ENCODE peak calls at places on chromosomes 7 and 10, in eight cellular contexts. T, K, P, Z, B, Y, X and U are unnamed samples.

GRCh38 chr7:131225619-131226101 is 102.0 kb upstream of the MKLN1 start:
- DNase-seq in T (peak), K (no peak), P (no peak), Z (no peak), B (peak), Y (peak), X (peak), U (no peak)

GRCh38 chr7:127667751-127668530 is 15.9 kb downstream of the SND1 start:
- DNase-seq in T (no peak), K (no peak), P (no peak), Z (no peak), B (no peak), Y (no peak), X (peak), U (no peak)

GRCh38 chr10:109961181-109962001 is 38.1 kb upstream of the XPNPEP1 start:
- DNase-seq in T (no peak), K (no peak), P (peak), Z (no peak), B (no peak), Y (no peak), X (peak), U (no peak)

GRCh38 chr10:43204943-43205671 is 61.8 kb downstream of the RASGEF1A start:
- DNase-seq in T (peak), K (peak), P (peak), Z (peak), B (peak), Y (peak), X (peak), U (peak)

GRCh38 chr7:87435546-87435945 is 39.9 kb downstream of the ABCB4 start:
- DNase-seq in T (no peak), K (no peak), P (peak), Z (no peak), B (no peak), Y (no peak), X (no peak), U (no peak)

GRCh38 chr10:71694567-71694968 is 25.0 kb downstream of the C10orf105 start:
- DNase-seq in T (no peak), K (no peak), P (no peak), Z (no peak), B (peak), Y (no peak), X (no peak), U (no peak)

GRCh38 chr7:125878235-125878928 is 948.8 kb upstream of the POT1 start:
- DNase-seq in T (no peak), K (no peak), P (no peak), Z (no peak), B (no peak), Y (no peak), X (no peak), U (no peak)

GRCh38 chr7:39979406-39980073 is 29.5 kb downstream of the CDK13 start:
- DNase-seq in T (no peak), K (no peak), P (no peak), Z (no peak), B (no peak), Y (no peak), X (no peak), U (no peak)

GRCh38 chr10:71613303-71613777 is 106.2 kb downstream of the C10orf105 start:
- DNase-seq in T (no peak), K (peak), P (peak), Z (peak), B (no peak), Y (no peak), X (peak), U (no peak)

GRCh38 chr7:23469961-23470250 is 385 bp downstream of the IGF2BP3 start:
- DNase-seq in T (no peak), K (peak), P (no peak), Z (no peak), B (no peak), Y (no peak), X (no peak), U (no peak)

GRCh38 chr7:147941316-147941715 is 649.2 kb upstream of the C7orf33 start:
- DNase-seq in T (no peak), K (no peak), P (no peak), Z (no peak), B (no peak), Y (no peak), X (no peak), U (no peak)

GRCh38 chr7:127968547-127968946 is 62.7 kb downstream of the LRRC4 start:
- DNase-seq in T (no peak), K (no peak), P (no peak), Z (no peak), B (no peak), Y (no peak), X (peak), U (no peak)

GRCh38 chr10:72322280-72323058 is 32.2 kb downstream of the DNAJB12 start:
- DNase-seq in T (peak), K (no peak), P (no peak), Z (peak), B (no peak), Y (no peak), X (no peak), U (no peak)

GRCh38 chr7:54015251-54015650 is 526.9 kb upstream of the VSTM2A start:
- DNase-seq in T (no peak), K (no peak), P (no peak), Z (no peak), B (no peak), Y (no peak), X (no peak), U (no peak)

GRCh38 chr10:50614444-50615137 is 9.2 kb downstream of the SGMS1 start:
- DNase-seq in T (no peak), K (peak), P (peak), Z (peak), B (no peak), Y (peak), X (no peak), U (no peak)

GRCh38 chr7:101299511-101300464 is 21.8 kb downstream of the IFT22 start:
- DNase-seq in T (no peak), K (peak), P (no peak), Z (no peak), B (no peak), Y (no peak), X (no peak), U (peak)

GRCh38 chr10:44659350-44659749 is 251.8 kb upstream of the TMEM72 start:
- DNase-seq in T (no peak), K (no peak), P (no peak), Z (no peak), B (no peak), Y (no peak), X (no peak), U (no peak)

GRCh38 chr7:134300988-134301387 is 15.7 kb downstream of the SLC35B4 start:
- DNase-seq in T (no peak), K (no peak), P (no peak), Z (no peak), B (no peak), Y (no peak), X (no peak), U (no peak)

GRCh38 chr7:1647961-1648631 is 22.0 kb upstream of the ELFN1 start:
- DNase-seq in T (no peak), K (peak), P (no peak), Z (no peak), B (peak), Y (no peak), X (no peak), U (no peak)

GRCh38 chr10:11430421-11431275 is 180.8 kb downstream of the USP6NL start:
- DNase-seq in T (no peak), K (peak), P (no peak), Z (no peak), B (no peak), Y (no peak), X (no peak), U (no peak)

GRCh38 chr7:4683043-4683883 is 1.2 kb downstream of the FOXK1 start:
- DNase-seq in T (peak), K (no peak), P (no peak), Z (no peak), B (peak), Y (no peak), X (no peak), U (no peak)

GRCh38 chr7:4682621-4683042 is 537 bp downstream of the FOXK1 start:
- DNase-seq in T (peak), K (peak), P (peak), Z (no peak), B (peak), Y (no peak), X (peak), U (no peak)

GRCh38 chr7:4683884-4684565 is 1.9 kb downstream of the FOXK1 start:
- DNase-seq in T (peak), K (peak), P (peak), Z (no peak), B (peak), Y (peak), X (peak), U (no peak)

GRCh38 chr7:4681922-4682620 is at the start of gene FOXK1:
- DNase-seq in T (peak), K (peak), P (peak), Z (no peak), B (peak), Y (no peak), X (peak), U (peak)

DNA sequence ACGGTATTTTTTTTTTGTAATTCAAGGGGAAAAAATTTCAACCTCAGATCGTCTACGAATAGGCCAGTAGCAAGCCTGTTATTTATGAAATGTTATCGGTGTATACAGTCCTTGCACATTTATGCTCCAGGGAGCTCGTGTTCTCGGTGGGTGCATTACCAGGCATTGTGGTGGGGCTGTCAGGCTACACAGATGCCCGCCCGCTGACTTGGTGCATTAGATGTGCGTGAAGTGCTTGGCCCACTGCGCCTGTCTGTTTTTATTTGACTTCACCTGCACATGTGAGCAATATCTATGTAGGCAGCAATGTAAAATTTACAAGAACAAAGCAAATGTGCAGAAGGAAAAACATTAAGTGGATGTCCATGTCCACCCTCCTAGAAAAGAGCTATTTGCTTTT is 2.7 kb downstream of the FOXK1 start:
- DNase-seq in T (no peak), K (no peak), P (no peak), Z (no peak), B (no peak), Y (no peak), X (no peak), U (no peak)
- TF ChIP-seq CTCF in T (no peak), K (no peak), P (no peak), Z (no peak), B (no peak), Y (no peak), X (no peak), U (no peak)

GRCh38 chr7:3434611-3435010 is 133.6 kb downstream of the SDK1 start:
- DNase-seq in T (no peak), K (no peak), P (no peak), Z (no peak), B (no peak), Y (no peak), X (no peak), U (no peak)
- TF ChIP-seq CTCF in T (no peak), K (peak), P (no peak), Z (no peak), B (no peak), Y (no peak), X (no peak), U (no peak)

GRCh38 chr10:28541695-28542365 is 8.9 kb downstream of the WAC start:
- DNase-seq in T (no peak), K (no peak), P (no peak), Z (no peak), B (no peak), Y (no peak), X (no peak), U (no peak)
- TF ChIP-seq CTCF in T (no peak), K (peak), P (peak), Z (no peak), B (no peak), Y (no peak), X (peak), U (peak)

GRCh38 chr7:16603633-16604032 is 41.9 kb downstream of the ANKMY2 start:
- DNase-seq in T (no peak), K (no peak), P (no peak), Z (no peak), B (no peak), Y (no peak), X (no peak), U (no peak)

GRCh38 chr7:16606704-16607103 is 38.9 kb downstream of the ANKMY2 start:
- DNase-seq in T (no peak), K (no peak), P (no peak), Z (no peak), B (no peak), Y (no peak), X (no peak), U (no peak)

GRCh38 chr7:16609842-16610450 is 35.6 kb downstream of the ANKMY2 start:
- DNase-seq in T (no peak), K (no peak), P (no peak), Z (no peak), B (no peak), Y (peak), X (no peak), U (no peak)

GRCh38 chr7:16599860-16600259 is 45.7 kb downstream of the ANKMY2 start:
- DNase-seq in T (no peak), K (no peak), P (peak), Z (no peak), B (no peak), Y (no peak), X (no peak), U (no peak)

GRCh38 chr7:16604054-16604453 is 41.5 kb downstream of the ANKMY2 start:
- DNase-seq in T (no peak), K (no peak), P (peak), Z (no peak), B (no peak), Y (peak), X (peak), U (no peak)
- TF ChIP-seq CTCF in T (no peak), K (peak), P (peak), Z (peak), B (peak), Y (no peak), X (peak), U (peak)

GRCh38 chr10:104614245-104614831 is 26.8 kb upstream of the SORCS3 start:
- DNase-seq in T (no peak), K (peak), P (peak), Z (peak), B (no peak), Y (peak), X (peak), U (no peak)
- TF ChIP-seq CTCF in T (no peak), K (peak), P (peak), Z (peak), B (peak), Y (peak), X (peak), U (peak)

GRCh38 chr7:150369740-150370501 is 1.3 kb downstream of the REPIN1 start:
- DNase-seq in T (no peak), K (peak), P (no peak), Z (no peak), B (no peak), Y (no peak), X (no peak), U (no peak)
- TF ChIP-seq CTCF in T (no peak), K (no peak), P (no peak), Z (no peak), B (no peak), Y (no peak), X (no peak), U (no peak)